ENCODE peak calls at places on chromosomes 16 and 17, in six cellular contexts. One of them, this sample, is unnamed.

GRCh38 chr16:85475233-85475632 is 137.9 kb upstream of the GSE1 start:
- DNase-seq in IMR-90: no peak
- DNase-seq in left ventricle myocardium inferior: no peak
- DNase-seq in lower leg skin: no peak
- DNase-seq in Caco-2: no peak
- DNase-seq in effector memory CD4-positive, alpha-beta T cell: no peak
- DNase-seq in this sample: no peak

GRCh38 chr17:27407916-27408846 is 48.1 kb upstream of the KSR1 start:
- DNase-seq in effector memory CD4-positive, alpha-beta T cell: no peak
- DNase-seq in left ventricle myocardium inferior: no peak
- DNase-seq in lower leg skin: no peak
- DNase-seq in IMR-90: peak
- DNase-seq in Caco-2: no peak
- DNase-seq in this sample: no peak

GRCh38 chr17:5686246-5686645 is 101.9 kb upstream of the NLRP1 start:
- DNase-seq in Caco-2: no peak
- DNase-seq in lower leg skin: no peak
- DNase-seq in left ventricle myocardium inferior: no peak
- DNase-seq in effector memory CD4-positive, alpha-beta T cell: no peak
- DNase-seq in IMR-90: no peak
- DNase-seq in this sample: no peak

GRCh38 chr16:78437352-78437968 is 338.0 kb downstream of the WWOX start:
- DNase-seq in effector memory CD4-positive, alpha-beta T cell: no peak
- DNase-seq in lower leg skin: no peak
- DNase-seq in left ventricle myocardium inferior: no peak
- DNase-seq in Caco-2: peak
- DNase-seq in IMR-90: peak
- DNase-seq in this sample: peak

GRCh38 chr17:65984299-65984698 is 207.6 kb downstream of the CEP112 start:
- DNase-seq in IMR-90: peak
- DNase-seq in effector memory CD4-positive, alpha-beta T cell: no peak
- DNase-seq in Caco-2: no peak
- DNase-seq in lower leg skin: no peak
- DNase-seq in left ventricle myocardium inferior: no peak
- DNase-seq in this sample: no peak

GRCh38 chr16:81448154-81449131 is 3.8 kb downstream of the CMIP start:
- DNase-seq in lower leg skin: no peak
- DNase-seq in effector memory CD4-positive, alpha-beta T cell: no peak
- DNase-seq in Caco-2: peak
- DNase-seq in IMR-90: no peak
- DNase-seq in left ventricle myocardium inferior: no peak
- DNase-seq in this sample: no peak

GRCh38 chr16:81066700-81067099 is 10.3 kb downstream of the C16orf46 start:
- DNase-seq in IMR-90: no peak
- DNase-seq in effector memory CD4-positive, alpha-beta T cell: no peak
- DNase-seq in Caco-2: no peak
- DNase-seq in lower leg skin: no peak
- DNase-seq in left ventricle myocardium inferior: no peak
- DNase-seq in this sample: peak

GRCh38 chr17:9557356-9557755 is 18.3 kb downstream of the STX8 start:
- DNase-seq in lower leg skin: no peak
- DNase-seq in IMR-90: peak
- DNase-seq in effector memory CD4-positive, alpha-beta T cell: no peak
- DNase-seq in left ventricle myocardium inferior: no peak
- DNase-seq in Caco-2: peak
- DNase-seq in this sample: no peak

GRCh38 chr16:48911700-48912099 is 301.7 kb upstream of the N4BP1 start:
- DNase-seq in effector memory CD4-positive, alpha-beta T cell: no peak
- DNase-seq in IMR-90: peak
- DNase-seq in left ventricle myocardium inferior: no peak
- DNase-seq in Caco-2: no peak
- DNase-seq in lower leg skin: no peak
- DNase-seq in this sample: no peak

GRCh38 chr16:57534881-57535658 is 1.3 kb downstream of the CCDC102A start:
- DNase-seq in left ventricle myocardium inferior: no peak
- DNase-seq in lower leg skin: peak
- DNase-seq in IMR-90: no peak
- DNase-seq in effector memory CD4-positive, alpha-beta T cell: no peak
- DNase-seq in Caco-2: no peak
- DNase-seq in this sample: no peak

GRCh38 chr16:83794874-83795273 is 12.9 kb upstream of the HSBP1 start:
- DNase-seq in IMR-90: no peak
- DNase-seq in left ventricle myocardium inferior: no peak
- DNase-seq in effector memory CD4-positive, alpha-beta T cell: no peak
- DNase-seq in lower leg skin: no peak
- DNase-seq in Caco-2: no peak
- DNase-seq in this sample: no peak

GRCh38 chr17:18380471-18381157 is 3.0 kb downstream of the EVPLL start:
- DNase-seq in Caco-2: no peak
- DNase-seq in effector memory CD4-positive, alpha-beta T cell: no peak
- DNase-seq in IMR-90: no peak
- DNase-seq in lower leg skin: no peak
- DNase-seq in left ventricle myocardium inferior: no peak
- DNase-seq in this sample: no peak

GRCh38 chr16:51624083-51624775 is 473.2 kb upstream of the SALL1 start:
- DNase-seq in effector memory CD4-positive, alpha-beta T cell: no peak
- DNase-seq in left ventricle myocardium inferior: no peak
- DNase-seq in Caco-2: no peak
- DNase-seq in IMR-90: no peak
- DNase-seq in lower leg skin: no peak
- DNase-seq in this sample: no peak

GRCh38 chr17:70913086-70913485 is 743.8 kb downstream of the KCNJ2 start:
- DNase-seq in effector memory CD4-positive, alpha-beta T cell: no peak
- DNase-seq in IMR-90: peak
- DNase-seq in left ventricle myocardium inferior: no peak
- DNase-seq in Caco-2: no peak
- DNase-seq in lower leg skin: no peak
- DNase-seq in this sample: no peak

GRCh38 chr16:90057738-90058173 is 19.4 kb downstream of the PRDM7 start:
- DNase-seq in IMR-90: peak
- DNase-seq in Caco-2: peak
- DNase-seq in effector memory CD4-positive, alpha-beta T cell: no peak
- DNase-seq in left ventricle myocardium inferior: no peak
- DNase-seq in lower leg skin: no peak
- DNase-seq in this sample: no peak

GRCh38 chr16:4465977-4466779 is 8.2 kb downstream of the NMRAL1 start:
- DNase-seq in Caco-2: no peak
- DNase-seq in left ventricle myocardium inferior: peak
- DNase-seq in IMR-90: no peak
- DNase-seq in effector memory CD4-positive, alpha-beta T cell: peak
- DNase-seq in lower leg skin: no peak
- DNase-seq in this sample: no peak

GRCh38 chr16:35398208-35398607 is 1938.8 kb downstream of the TP53TG3F start:
- DNase-seq in left ventricle myocardium inferior: no peak
- DNase-seq in lower leg skin: no peak
- DNase-seq in IMR-90: no peak
- DNase-seq in Caco-2: no peak
- DNase-seq in effector memory CD4-positive, alpha-beta T cell: no peak
- DNase-seq in this sample: no peak

GRCh38 chr16:14609716-14610115 is 20.3 kb downstream of the PARN start:
- DNase-seq in effector memory CD4-positive, alpha-beta T cell: no peak
- DNase-seq in left ventricle myocardium inferior: no peak
- DNase-seq in Caco-2: no peak
- DNase-seq in IMR-90: no peak
- DNase-seq in lower leg skin: no peak
- DNase-seq in this sample: peak

GRCh38 chr16:15509593-15510520 is 75.5 kb downstream of the BMERB1 start:
- DNase-seq in lower leg skin: no peak
- DNase-seq in Caco-2: no peak
- DNase-seq in effector memory CD4-positive, alpha-beta T cell: no peak
- DNase-seq in left ventricle myocardium inferior: no peak
- DNase-seq in IMR-90: peak
- DNase-seq in this sample: no peak

GRCh38 chr16:23847938-23848337 is 12.2 kb downstream of the PRKCB start:
- DNase-seq in effector memory CD4-positive, alpha-beta T cell: peak
- DNase-seq in IMR-90: no peak
- DNase-seq in lower leg skin: no peak
- DNase-seq in Caco-2: no peak
- DNase-seq in left ventricle myocardium inferior: no peak
- DNase-seq in this sample: no peak

GRCh38 chr16:154223-155030 is 2.0 kb downstream of the HBZ start:
- DNase-seq in left ventricle myocardium inferior: no peak
- DNase-seq in IMR-90: peak
- DNase-seq in lower leg skin: no peak
- DNase-seq in effector memory CD4-positive, alpha-beta T cell: no peak
- DNase-seq in Caco-2: peak
- DNase-seq in this sample: peak

GRCh38 chr16:88591577-88592021 is 21.4 kb downstream of the ZC3H18 start:
- DNase-seq in IMR-90: peak
- DNase-seq in effector memory CD4-positive, alpha-beta T cell: no peak
- DNase-seq in lower leg skin: peak
- DNase-seq in left ventricle myocardium inferior: peak
- DNase-seq in Caco-2: no peak
- DNase-seq in this sample: no peak

GRCh38 chr16:67562526-67562917 is at the start of gene CTCF:
- DNase-seq in IMR-90: peak
- DNase-seq in left ventricle myocardium inferior: peak
- DNase-seq in lower leg skin: peak
- DNase-seq in effector memory CD4-positive, alpha-beta T cell: peak
- DNase-seq in Caco-2: peak
- DNase-seq in this sample: peak

GRCh38 chr16:85010446-85010930 is 847 bp downstream of the ZDHHC7 start:
- DNase-seq in Caco-2: no peak
- DNase-seq in effector memory CD4-positive, alpha-beta T cell: no peak
- DNase-seq in left ventricle myocardium inferior: no peak
- DNase-seq in lower leg skin: no peak
- DNase-seq in IMR-90: no peak
- DNase-seq in this sample: no peak

GRCh38 chr16:80231888-80232287 is 308.9 kb upstream of the DYNLRB2 start:
- DNase-seq in IMR-90: peak
- DNase-seq in Caco-2: no peak
- DNase-seq in lower leg skin: no peak
- DNase-seq in effector memory CD4-positive, alpha-beta T cell: no peak
- DNase-seq in left ventricle myocardium inferior: no peak
- DNase-seq in this sample: no peak

GRCh38 chr17:32940706-32941390 is 12.9 kb downstream of the TMEM98 start:
- DNase-seq in Caco-2: no peak
- DNase-seq in left ventricle myocardium inferior: no peak
- DNase-seq in effector memory CD4-positive, alpha-beta T cell: no peak
- DNase-seq in lower leg skin: no peak
- DNase-seq in IMR-90: no peak
- DNase-seq in this sample: no peak

GRCh38 chr17:61245706-61246135 is 153.9 kb upstream of the TBX2 start:
- DNase-seq in lower leg skin: no peak
- DNase-seq in left ventricle myocardium inferior: no peak
- DNase-seq in Caco-2: no peak
- DNase-seq in effector memory CD4-positive, alpha-beta T cell: no peak
- DNase-seq in IMR-90: no peak
- DNase-seq in this sample: peak

GRCh38 chr17:30000755-30001257 is 59.4 kb downstream of the EFCAB5 start:
- DNase-seq in IMR-90: peak
- DNase-seq in effector memory CD4-positive, alpha-beta T cell: no peak
- DNase-seq in left ventricle myocardium inferior: no peak
- DNase-seq in Caco-2: no peak
- DNase-seq in lower leg skin: no peak
- DNase-seq in this sample: no peak

GRCh38 chr16:50632927-50633800 is 47.9 kb downstream of the SNX20 start:
- DNase-seq in Caco-2: no peak
- DNase-seq in left ventricle myocardium inferior: no peak
- DNase-seq in effector memory CD4-positive, alpha-beta T cell: no peak
- DNase-seq in lower leg skin: no peak
- DNase-seq in IMR-90: no peak
- DNase-seq in this sample: no peak

GRCh38 chr17:79306688-79307323 is 232.2 kb downstream of the ENGASE start:
- DNase-seq in lower leg skin: no peak
- DNase-seq in effector memory CD4-positive, alpha-beta T cell: no peak
- DNase-seq in Caco-2: no peak
- DNase-seq in left ventricle myocardium inferior: peak
- DNase-seq in IMR-90: no peak
- DNase-seq in this sample: no peak
- H3K4me3 ChIP-seq in lower leg skin: no peak
- H3K4me3 ChIP-seq in effector memory CD4-positive, alpha-beta T cell: no peak
- H3K4me3 ChIP-seq in Caco-2: no peak
- H3K4me3 ChIP-seq in left ventricle myocardium inferior: peak
- H3K4me3 ChIP-seq in IMR-90: no peak
- H3K4me3 ChIP-seq in this sample: no peak

GRCh38 chr16:1349951-1350350 is 1.7 kb downstream of the TSR3 start:
- DNase-seq in effector memory CD4-positive, alpha-beta T cell: no peak
- DNase-seq in Caco-2: no peak
- DNase-seq in IMR-90: no peak
- DNase-seq in lower leg skin: no peak
- DNase-seq in left ventricle myocardium inferior: no peak
- DNase-seq in this sample: no peak
- H3K4me3 ChIP-seq in effector memory CD4-positive, alpha-beta T cell: no peak
- H3K4me3 ChIP-seq in Caco-2: no peak
- H3K4me3 ChIP-seq in IMR-90: no peak
- H3K4me3 ChIP-seq in lower leg skin: no peak
- H3K4me3 ChIP-seq in left ventricle myocardium inferior: peak
- H3K4me3 ChIP-seq in this sample: no peak

DNA sequence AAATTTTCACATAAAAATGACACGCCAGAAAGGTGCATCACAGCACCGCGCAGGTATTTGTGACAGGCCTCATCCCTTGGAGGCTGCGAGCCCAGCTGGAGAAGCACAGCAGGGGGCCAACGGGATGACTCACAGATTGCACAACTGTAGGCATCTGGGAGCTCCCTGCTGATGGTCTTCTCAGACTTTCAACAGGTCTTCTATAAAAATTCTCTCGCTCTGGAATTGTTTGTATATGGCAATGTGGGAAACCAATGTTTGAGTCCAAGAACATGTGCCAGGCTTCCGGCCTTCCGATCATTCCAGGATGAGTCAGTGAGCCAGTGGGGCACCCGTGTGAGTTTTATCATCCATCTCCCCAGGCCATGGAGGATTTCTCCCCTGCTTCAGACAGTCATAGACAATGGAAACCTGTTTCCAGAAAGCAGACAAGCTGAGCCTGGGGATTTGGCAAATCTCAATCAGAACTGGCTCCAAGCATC is 24.1 kb upstream of the ADORA2B start:
- DNase-seq in lower leg skin: no peak
- DNase-seq in IMR-90: peak
- DNase-seq in effector memory CD4-positive, alpha-beta T cell: no peak
- DNase-seq in Caco-2: peak
- DNase-seq in left ventricle myocardium inferior: no peak
- DNase-seq in this sample: no peak
- H3K4me3 ChIP-seq in lower leg skin: no peak
- H3K4me3 ChIP-seq in IMR-90: no peak
- H3K4me3 ChIP-seq in effector memory CD4-positive, alpha-beta T cell: no peak
- H3K4me3 ChIP-seq in Caco-2: no peak
- H3K4me3 ChIP-seq in left ventricle myocardium inferior: no peak
- H3K4me3 ChIP-seq in this sample: no peak

GRCh38 chr16:12899529-12900168 is 1.7 kb upstream of the SHISA9 start:
- DNase-seq in IMR-90: no peak
- DNase-seq in Caco-2: no peak
- DNase-seq in left ventricle myocardium inferior: no peak
- DNase-seq in effector memory CD4-positive, alpha-beta T cell: no peak
- DNase-seq in lower leg skin: no peak
- DNase-seq in this sample: no peak

GRCh38 chr16:12901597-12902436 is at the start of gene SHISA9:
- DNase-seq in lower leg skin: no peak
- DNase-seq in left ventricle myocardium inferior: no peak
- DNase-seq in Caco-2: no peak
- DNase-seq in IMR-90: no peak
- DNase-seq in effector memory CD4-positive, alpha-beta T cell: no peak
- DNase-seq in this sample: no peak

GRCh38 chr16:12902511-12903324 is 1.3 kb downstream of the SHISA9 start:
- DNase-seq in Caco-2: no peak
- DNase-seq in left ventricle myocardium inferior: no peak
- DNase-seq in effector memory CD4-positive, alpha-beta T cell: no peak
- DNase-seq in IMR-90: no peak
- DNase-seq in lower leg skin: no peak
- DNase-seq in this sample: no peak

GRCh38 chr16:12901204-12901596 is 198 bp upstream of the SHISA9 start:
- DNase-seq in Caco-2: no peak
- DNase-seq in lower leg skin: no peak
- DNase-seq in IMR-90: no peak
- DNase-seq in left ventricle myocardium inferior: no peak
- DNase-seq in effector memory CD4-positive, alpha-beta T cell: no peak
- DNase-seq in this sample: no peak

GRCh38 chr16:12900599-12901203 is 697 bp upstream of the SHISA9 start:
- DNase-seq in IMR-90: no peak
- DNase-seq in left ventricle myocardium inferior: no peak
- DNase-seq in effector memory CD4-positive, alpha-beta T cell: no peak
- DNase-seq in lower leg skin: no peak
- DNase-seq in Caco-2: no peak
- DNase-seq in this sample: no peak
- H3K4me3 ChIP-seq in IMR-90: no peak
- H3K4me3 ChIP-seq in left ventricle myocardium inferior: peak
- H3K4me3 ChIP-seq in effector memory CD4-positive, alpha-beta T cell: no peak
- H3K4me3 ChIP-seq in lower leg skin: no peak
- H3K4me3 ChIP-seq in Caco-2: no peak
- H3K4me3 ChIP-seq in this sample: no peak